ENCODE peak calls at places on chromosomes 2 and 18, in four cellular contexts. V is lower lobe of right lung; G is hepatocyte; Z is CD8-positive, alpha-beta memory T cell. S is an unnamed sample.

GRCh38 chr2:164430166-164430783 is 191.0 kb downstream of the GRB14 start:
- DNase-seq in G (peak), V (no peak), Z (no peak), S (peak)

GRCh38 chr2:159060518-159060917 is 92.1 kb downstream of the TANC1 start:
- DNase-seq in V (no peak), Z (no peak), G (no peak), S (no peak)

GRCh38 chr18:78855188-78855587 is 124.4 kb upstream of the SALL3 start:
- DNase-seq in Z (no peak), G (no peak), V (no peak), S (no peak)

GRCh38 chr2:229738024-229738625 is 23.8 kb upstream of the DNER start:
- DNase-seq in V (no peak), Z (no peak), G (no peak), S (no peak)

GRCh38 chr2:148730085-148730484 is 85.5 kb downstream of the EPC2 start:
- DNase-seq in G (no peak), V (no peak), Z (no peak), S (no peak)

GRCh38 chr2:230416061-230416721 is at the start of gene SP100:
- DNase-seq in G (peak), V (peak), Z (peak), S (no peak)

GRCh38 chr2:20235655-20236302 is 10.8 kb upstream of the SDC1 start:
- DNase-seq in Z (no peak), V (no peak), G (no peak), S (no peak)

GRCh38 chr2:201137505-201138400 is 21.8 kb downstream of the CFLAR start:
- DNase-seq in Z (no peak), G (no peak), V (no peak), S (no peak)

GRCh38 chr2:57296795-57297517 is 749.6 kb upstream of the VRK2 start:
- DNase-seq in Z (no peak), V (no peak), G (no peak), S (no peak)

GRCh38 chr18:8615397-8616025 is 6.3 kb downstream of the RAB12 start:
- DNase-seq in V (no peak), Z (no peak), G (peak), S (no peak)

GRCh38 chr2:48248251-48248933 is 281.6 kb upstream of the STON1 start:
- DNase-seq in Z (no peak), V (no peak), G (peak), S (peak)

GRCh38 chr2:216308532-216308931 is 63.8 kb downstream of the MARCHF4 start:
- DNase-seq in Z (no peak), G (no peak), V (no peak), S (no peak)

GRCh38 chr2:99864561-99865216 is 277.7 kb downstream of the AFF3 start:
- DNase-seq in G (no peak), Z (no peak), V (no peak), S (no peak)

GRCh38 chr18:47191956-47192355 is 15.8 kb upstream of the IER3IP1 start:
- DNase-seq in G (peak), Z (no peak), V (no peak), S (no peak)

GRCh38 chr2:170123593-170123992 is 54.4 kb upstream of the MYO3B start:
- DNase-seq in G (peak), Z (no peak), V (no peak), S (no peak)

GRCh38 chr2:31079665-31080064 is 58.6 kb downstream of the GALNT14 start:
- DNase-seq in V (no peak), G (no peak), Z (no peak), S (peak)

GRCh38 chr2:203774760-203775159 is 68.3 kb downstream of the CD28 start:
- DNase-seq in G (no peak), V (no peak), Z (no peak), S (no peak)

GRCh38 chr18:78936251-78937005 is 43.2 kb upstream of the SALL3 start:
- DNase-seq in Z (no peak), V (no peak), G (no peak), S (no peak)

GRCh38 chr2:86039963-86040655 is 65.6 kb downstream of the POLR1A start:
- DNase-seq in Z (no peak), V (no peak), G (no peak), S (no peak)

GRCh38 chr2:144523606-144524131 is 3.8 kb upstream of the ZEB2 start:
- DNase-seq in Z (no peak), V (no peak), G (no peak), S (no peak)

GRCh38 chr2:50401772-50402653 is 629.9 kb downstream of the NRXN1 start:
- DNase-seq in V (no peak), Z (no peak), G (peak), S (peak)

GRCh38 chr18:10213526-10213925 is 240.9 kb upstream of the APCDD1 start:
- DNase-seq in G (peak), V (no peak), Z (no peak), S (no peak)

GRCh38 chr2:134142903-134143302 is 111.0 kb upstream of the MGAT5 start:
- DNase-seq in Z (no peak), G (no peak), V (no peak), S (no peak)

GRCh38 chr2:97747285-97747684 is 33.9 kb downstream of the ZAP70 start:
- DNase-seq in Z (no peak), G (no peak), V (no peak), S (no peak)

GRCh38 chr2:235378261-235378660 is 115.6 kb upstream of the AGAP1 start:
- DNase-seq in V (no peak), Z (no peak), G (no peak), S (no peak)

GRCh38 chr18:10410472-10411300 is 43.7 kb upstream of the APCDD1 start:
- DNase-seq in Z (no peak), V (no peak), G (no peak), S (no peak)

GRCh38 chr2:46296216-46296839 is 879 bp upstream of the EPAS1 start:
- DNase-seq in V (peak), Z (no peak), G (no peak), S (no peak)

GRCh38 chr18:58350526-58350925 is 278.4 kb downstream of the ALPK2 start:
- DNase-seq in V (no peak), Z (no peak), G (no peak), S (no peak)

S was measured in HuH-7.